ENCODE peak calls at places on chromosome 22, in four cellular contexts. J, U, C and H are unnamed samples.

GRCh38 chr22:38416621-38417251 is 38.3 kb downstream of the KCNJ4 start:
- DNase-seq in J (no peak), U (no peak), C (no peak), H (no peak)

GRCh38 chr22:33018232-33018864 is 39.8 kb downstream of the SYN3 start:
- DNase-seq in J (peak), U (peak), C (peak), H (peak)

GRCh38 chr22:21754523-21755128 is 19.0 kb upstream of the YPEL1 start:
- DNase-seq in J (no peak), U (peak), C (no peak), H (no peak)

GRCh38 chr22:24445481-24446290 is 18.3 kb downstream of the ADORA2A start:
- DNase-seq in J (no peak), U (peak), C (peak), H (no peak)

GRCh38 chr22:22943521-22944267 is 56.1 kb downstream of the IGLL5 start:
- DNase-seq in J (no peak), U (peak), C (no peak), H (no peak)

GRCh38 chr22:45212992-45213751 is 27.5 kb downstream of the KIAA0930 start:
- DNase-seq in J (no peak), U (no peak), C (no peak), H (no peak)

GRCh38 chr22:43740587-43741270 is 71.4 kb downstream of the EFCAB6 start:
- DNase-seq in J (no peak), U (no peak), C (no peak), H (no peak)

GRCh38 chr22:42282252-42282942 is 11.9 kb upstream of the TCF20 start:
- DNase-seq in J (no peak), U (no peak), C (peak), H (no peak)

GRCh38 chr22:45441158-45441557 is 27.7 kb downstream of the RIBC2 start:
- DNase-seq in J (no peak), U (peak), C (peak), H (peak)

GRCh38 chr22:29702931-29703594 is 16.7 kb upstream of the CABP7 start:
- DNase-seq in J (no peak), U (no peak), C (no peak), H (no peak)

GRCh38 chr22:48098936-48099245 is 1336.4 kb downstream of the TBC1D22A start:
- DNase-seq in J (no peak), U (no peak), C (no peak), H (no peak)
- TF ChIP-seq TARDBP in J (no peak), U (no peak), C (no peak), H (no peak)

GRCh38 chr22:25739659-25740344 is 2.2 kb upstream of the MYO18B start:
- DNase-seq in J (no peak), U (no peak), C (no peak), H (no peak)
- TF ChIP-seq SP1 in J (no peak), U (no peak), C (no peak), H (no peak)

DNA sequence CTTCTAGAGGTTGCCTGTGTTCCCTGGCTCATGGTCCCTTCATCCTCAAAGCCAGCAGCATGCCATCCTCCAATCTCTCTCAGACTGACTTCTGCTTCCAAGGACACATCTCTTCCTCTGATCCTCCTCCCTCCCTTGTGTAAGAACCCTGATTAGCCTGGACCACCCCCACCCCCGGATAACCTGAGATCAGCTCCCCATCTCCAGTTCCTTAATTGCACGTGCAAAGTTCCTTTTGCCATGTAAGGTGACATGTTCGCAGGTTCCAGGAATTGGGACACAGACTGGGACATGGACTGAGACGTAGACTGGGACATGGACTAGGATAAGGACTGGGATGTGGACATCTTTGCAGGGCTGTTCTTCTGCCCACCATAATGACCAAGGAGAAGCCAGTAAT is 925.3 kb downstream of the TBC1D22A start:
- DNase-seq in J (no peak), U (no peak), C (no peak), H (no peak)
- TF ChIP-seq TARDBP in J (no peak), U (no peak), C (no peak), H (no peak)

GRCh38 chr22:27420186-27420816 is 381.3 kb downstream of the MN1 start:
- DNase-seq in J (no peak), U (no peak), C (no peak), H (no peak)
- TF ChIP-seq SP1 in J (no peak), U (no peak), C (no peak), H (no peak)

DNA sequence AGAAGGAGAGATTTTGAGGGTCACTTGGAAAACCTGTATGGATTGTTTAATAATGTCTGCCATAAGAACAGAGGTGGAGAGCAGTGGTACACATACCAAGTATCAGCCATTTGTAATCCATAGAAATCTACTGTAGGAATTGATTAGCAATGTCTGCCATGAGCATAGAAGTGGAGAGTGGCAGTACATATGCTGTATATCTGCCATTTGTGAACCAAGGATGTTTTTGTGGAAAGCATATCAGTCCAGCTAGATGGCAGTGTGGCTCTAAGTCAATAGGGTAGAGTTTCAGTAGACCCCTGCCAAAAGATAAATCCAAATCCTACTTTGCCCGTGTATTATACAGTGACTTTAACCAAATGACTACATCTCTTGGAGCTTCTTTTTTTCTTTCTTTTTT is 82.9 kb upstream of the SEZ6L start:
- DNase-seq in J (no peak), U (no peak), C (no peak), H (no peak)
- TF ChIP-seq TARDBP in J (no peak), U (no peak), C (no peak), H (no peak)